ENCODE peak calls at places on chromosomes 7 and 10, in seven cellular contexts. G, T, I, P, J, D and W are unnamed samples.
A peak's percentile ranks its signal among the peaks of the same experiment; 100 is the strongest.

GRCh38 chr10:59175538-59176240 is 754 bp upstream of the PHYHIPL start:
- DNase-seq in G (no peak), T (no peak), I (no peak), P (no peak), J (no peak), D (no peak), W (no peak)

GRCh38 chr7:70693690-70694356 is 438.1 kb upstream of the GALNT17 start:
- DNase-seq in G (peak; percentile 76), T (peak; percentile 85), I (no peak), P (peak; percentile 66), J (peak; percentile 86), D (no peak), W (no peak)

GRCh38 chr10:62467509-62467908 is 93.3 kb downstream of the ZNF365 start:
- DNase-seq in G (no peak), T (no peak), I (no peak), P (no peak), J (no peak), D (no peak), W (no peak)

GRCh38 chr7:27235387-27236052 is 7.1 kb upstream of the EVX1 start:
- DNase-seq in G (peak; percentile 50), T (peak; percentile 77), I (no peak), P (no peak), J (no peak), D (peak; percentile 16), W (no peak)

GRCh38 chr10:51706225-51706624 is 6.8 kb upstream of the CSTF2T start:
- DNase-seq in G (peak; percentile 75), T (peak; percentile 69), I (no peak), P (no peak), J (no peak), D (no peak), W (no peak)

GRCh38 chr7:130831817-130832481 is 97.9 kb upstream of the KLF14 start:
- DNase-seq in G (no peak), T (no peak), I (no peak), P (no peak), J (no peak), D (peak; percentile 41), W (peak; percentile 35)

GRCh38 chr10:30445716-30446115 is 11.7 kb downstream of the MAP3K8 start:
- DNase-seq in G (no peak), T (no peak), I (no peak), P (no peak), J (no peak), D (no peak), W (no peak)

GRCh38 chr7:146864644-146865043 is 748.0 kb downstream of the CNTNAP2 start:
- DNase-seq in G (no peak), T (no peak), I (no peak), P (no peak), J (no peak), D (no peak), W (no peak)

GRCh38 chr7:99489235-99489634 is 10.8 kb downstream of the ZNF394 start:
- DNase-seq in G (no peak), T (no peak), I (no peak), P (no peak), J (no peak), D (no peak), W (no peak)

GRCh38 chr10:103491729-103492364 is 1.7 kb upstream of the NEURL1 start:
- DNase-seq in G (no peak), T (no peak), I (no peak), P (no peak), J (no peak), D (peak; percentile 44), W (peak; percentile 38)

GRCh38 chr10:777913-778479 is 88.5 kb upstream of the DIP2C start:
- DNase-seq in G (peak; percentile 17), T (no peak), I (no peak), P (no peak), J (no peak), D (no peak), W (no peak)

GRCh38 chr10:29151011-29151410 is 137.9 kb upstream of the LYZL1 start:
- DNase-seq in G (no peak), T (no peak), I (no peak), P (no peak), J (no peak), D (no peak), W (no peak)

GRCh38 chr7:55369427-55369826 is 4.3 kb downstream of the LANCL2 start:
- DNase-seq in G (no peak), T (no peak), I (no peak), P (no peak), J (no peak), D (no peak), W (peak; percentile 87)

GRCh38 chr10:96967847-96968246 is 135.7 kb downstream of the LCOR start:
- DNase-seq in G (no peak), T (no peak), I (no peak), P (no peak), J (no peak), D (no peak), W (peak; percentile 9)

GRCh38 chr7:87287738-87288341 is 57.6 kb upstream of the CROT start:
- DNase-seq in G (no peak), T (no peak), I (no peak), P (no peak), J (no peak), D (no peak), W (no peak)

GRCh38 chr10:71396084-71396713 is 521 bp upstream of the CDH23 start:
- DNase-seq in G (peak; percentile 40), T (peak; percentile 42), I (no peak), P (peak; percentile 49), J (peak; percentile 83), D (no peak), W (no peak)

GRCh38 chr7:80637453-80637852 is 989 bp upstream of the CD36 start:
- DNase-seq in G (no peak), T (no peak), I (no peak), P (no peak), J (no peak), D (no peak), W (no peak)

GRCh38 chr10:93463723-93464511 is 18.2 kb downstream of the MYOF start:
- DNase-seq in G (no peak), T (peak; percentile 37), I (no peak), P (no peak), J (no peak), D (no peak), W (peak; percentile 41)

GRCh38 chr10:48364659-48365405 is 58.4 kb downstream of the MAPK8 start:
- DNase-seq in G (no peak), T (no peak), I (no peak), P (no peak), J (no peak), D (no peak), W (peak; percentile 89)

GRCh38 chr10:79483948-79484347 is 28.4 kb upstream of the EIF5AL1 start:
- DNase-seq in G (no peak), T (no peak), I (no peak), P (no peak), J (no peak), D (no peak), W (no peak)

GRCh38 chr10:44195120-44196007 is 189.5 kb downstream of the CXCL12 start:
- DNase-seq in G (peak; percentile 44), T (peak; percentile 47), I (no peak), P (no peak), J (no peak), D (no peak), W (peak; percentile 2)
- TF ChIP-seq POLR2AphosphoS5 in G (peak; percentile 33), T (peak; percentile 29), I (no peak), P (no peak), J (no peak), D (no peak), W (no peak)

GRCh38 chr7:103343758-103344452 is 662 bp downstream of the DNAJC2 start:
- DNase-seq in G (no peak), T (peak; percentile 36), I (no peak), P (peak; percentile 15), J (peak; percentile 79), D (no peak), W (peak; percentile 64)

GRCh38 chr7:103348959-103349358 is 1.5 kb downstream of the PSMC2 start:
- DNase-seq in G (no peak), T (no peak), I (no peak), P (no peak), J (no peak), D (no peak), W (no peak)

GRCh38 chr7:103348452-103348851 is 1.0 kb downstream of the PSMC2 start:
- DNase-seq in G (no peak), T (no peak), I (no peak), P (no peak), J (no peak), D (no peak), W (peak; percentile 13)

GRCh38 chr7:103344453-103345149 is at the start of gene DNAJC2:
- DNase-seq in G (peak; percentile 85), T (peak; percentile 90), I (peak; percentile 69), P (peak; percentile 71), J (peak; percentile 94), D (peak; percentile 90), W (peak; percentile 86)

DNA sequence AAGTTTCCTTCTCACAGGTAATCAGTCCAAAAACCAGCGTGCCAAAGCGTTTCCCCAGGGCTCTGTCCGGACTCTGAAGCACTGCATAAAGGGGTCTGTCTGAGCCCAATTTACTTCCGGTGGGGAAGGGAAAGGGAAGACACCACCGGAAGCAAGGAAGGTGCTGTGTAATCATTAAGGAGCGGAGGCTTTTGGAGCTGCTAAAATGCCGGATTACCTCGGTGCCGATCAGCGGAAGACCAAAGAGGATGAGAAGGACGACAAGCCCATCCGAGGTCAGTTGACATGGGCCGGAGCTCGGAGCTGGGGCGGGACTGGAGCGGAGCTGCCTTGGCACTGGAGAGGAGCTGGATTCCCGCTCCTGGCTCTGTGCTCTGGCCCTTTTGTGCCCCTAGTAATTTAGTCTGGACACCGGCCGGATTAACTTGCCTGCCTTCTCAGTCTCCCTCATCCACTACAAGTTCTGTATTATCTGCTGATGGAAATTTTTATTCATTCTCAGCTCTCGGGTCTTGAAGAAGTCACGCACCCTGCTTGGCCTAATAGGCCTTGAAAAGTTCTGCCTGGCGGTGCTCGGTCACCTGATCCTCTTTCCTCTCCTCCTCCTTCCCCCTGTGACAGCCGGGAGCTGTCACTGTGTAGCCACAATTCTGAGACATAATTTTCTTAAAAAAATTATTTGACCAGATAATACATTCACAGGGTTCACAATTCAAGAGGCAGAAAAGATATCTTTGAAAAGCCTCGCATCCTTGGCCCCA is at the start of gene PSMC2:
- DNase-seq in G (peak; percentile 84), T (peak; percentile 82), I (peak; percentile 80), P (peak; percentile 39), J (peak; percentile 86), D (peak; percentile 94), W (peak; percentile 86)
- TF ChIP-seq POLR2AphosphoS5 in G (peak; percentile 81), T (peak; percentile 56), I (peak; percentile 89), P (peak; percentile 74), J (peak; percentile 87), D (peak; percentile 91), W (peak; percentile 38)

GRCh38 chr10:78310481-78311080 is 276.9 kb downstream of the RPS24 start:
- DNase-seq in G (no peak), T (no peak), I (no peak), P (no peak), J (no peak), D (no peak), W (no peak)
- TF ChIP-seq POLR2AphosphoS5 in G (no peak), T (no peak), I (no peak), P (no peak), J (no peak), D (no peak), W (no peak)

DNA sequence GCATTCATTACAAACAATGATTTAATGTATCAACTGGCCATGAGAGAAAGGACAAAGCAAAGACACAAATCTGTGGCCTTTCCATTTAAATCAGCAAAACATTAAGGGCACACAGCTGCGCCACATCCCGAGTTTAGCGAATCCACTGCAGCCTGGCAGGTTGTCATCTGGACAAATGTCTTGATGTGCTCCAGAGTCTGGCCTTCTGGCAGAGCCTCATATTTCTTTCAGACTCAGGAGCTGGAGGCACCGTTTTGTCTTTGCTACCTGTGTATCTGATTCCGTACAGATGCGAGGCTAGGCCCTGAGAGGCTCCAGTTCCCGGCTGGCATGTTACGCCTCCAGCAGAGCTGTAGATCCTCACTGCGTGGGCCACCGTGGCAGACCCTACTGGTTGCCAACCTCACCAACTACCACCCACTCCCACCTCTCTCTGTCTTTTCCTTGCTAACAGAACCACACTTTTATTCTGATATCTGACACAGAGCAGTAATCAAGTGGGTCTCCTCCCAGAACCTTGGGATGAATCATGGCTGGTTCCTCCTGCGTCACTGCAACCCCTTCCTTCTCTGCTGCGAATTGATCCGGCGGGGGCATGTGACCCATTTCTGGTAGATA is 40.9 kb upstream of the EFCAB10 start:
- DNase-seq in G (no peak), T (no peak), I (no peak), P (no peak), J (no peak), D (no peak), W (no peak)
- TF ChIP-seq POLR2AphosphoS5 in G (no peak), T (no peak), I (no peak), P (no peak), J (no peak), D (no peak), W (no peak)